ENCODE peak calls at places on chromosomes 12 and 14, in ten cellular contexts. A is AML-193; R is ACHN; O is activated CD8-positive, alpha-beta memory T cell treated with anti-CD3 and anti-CD28 coated beads for 1 hour; V is ovary; G is activated CD4-positive, alpha-beta T cell treated with anti-CD3 and anti-CD28 coated beads, Interleukin-2, amount 50 U/mL, for 48 hours; H is A549; U is stimulated activated CD4-positive, alpha-beta T cell treated with anti-CD3 and anti-CD28 coated beads, Interleukin-4, amount 100 ng/mL, for 24 hours; Y is BE2C; C is nephron progenitor cell. M is an unnamed sample.

GRCh38 chr12:87439990-87440827 is 589.0 kb downstream of the C12orf50 start:
- DNase-seq in A (no peak), R (peak), O (no peak), V (no peak), G (no peak), H (peak), U (no peak), Y (no peak), C (no peak), M (no peak)

GRCh38 chr14:74981833-74982232 is 20.9 kb upstream of the EIF2B2 start:
- DNase-seq in A (no peak), R (no peak), O (no peak), V (no peak), G (no peak), H (no peak), U (no peak), Y (no peak), C (no peak), M (no peak)

GRCh38 chr14:56351861-56352260 is 227.7 kb upstream of the TMEM260 start:
- DNase-seq in A (no peak), R (peak), O (no peak), V (no peak), G (no peak), H (peak), U (no peak), Y (no peak), C (no peak), M (no peak)

GRCh38 chr12:45745861-45746277 is 16.4 kb downstream of the ARID2 start:
- DNase-seq in A (peak), R (peak), O (no peak), V (no peak), G (no peak), H (peak), U (no peak), Y (no peak), C (no peak), M (no peak)

GRCh38 chr12:57039016-57039798 is 10.7 kb downstream of the MYO1A start:
- DNase-seq in A (no peak), R (no peak), O (no peak), V (no peak), G (no peak), H (no peak), U (no peak), Y (no peak), C (no peak), M (no peak)

GRCh38 chr14:74147571-74147970 is 62.8 kb downstream of the LIN52 start:
- DNase-seq in A (no peak), R (no peak), O (no peak), V (no peak), G (no peak), H (no peak), U (no peak), Y (no peak), C (no peak), M (no peak)

GRCh38 chr12:18753481-18754117 is 15.7 kb downstream of the CAPZA3 start:
- DNase-seq in A (no peak), R (no peak), O (no peak), V (no peak), G (no peak), H (no peak), U (no peak), Y (no peak), C (no peak), M (no peak)

GRCh38 chr12:30823764-30824163 is 69.0 kb upstream of the CAPRIN2 start:
- DNase-seq in A (no peak), R (no peak), O (no peak), V (no peak), G (no peak), H (no peak), U (no peak), Y (no peak), C (no peak), M (no peak)

GRCh38 chr12:67714648-67715047 is 66.1 kb downstream of the DYRK2 start:
- DNase-seq in A (no peak), R (no peak), O (no peak), V (no peak), G (no peak), H (peak), U (no peak), Y (no peak), C (no peak), M (no peak)

GRCh38 chr12:46395308-46395707 is 22.7 kb upstream of the SLC38A2 start:
- DNase-seq in A (no peak), R (no peak), O (no peak), V (no peak), G (no peak), H (no peak), U (no peak), Y (no peak), C (no peak), M (no peak)